ENCODE peak calls at places on chromosomes 3 and 15, in five cellular contexts. B is endothelial cell of umbilical vein, P is A549, V is GM12878, L is HepG2. H is an unnamed sample.

GRCh38 chr15:85751731-85752421 is 42.8 kb downstream of the KLHL25 start:
- DNase-seq in L (no peak), V (no peak), P (no peak), B (no peak), H (peak)

GRCh38 chr15:69593981-69594966 is 141.7 kb downstream of the RPLP1 start:
- DNase-seq in B (no peak), P (peak), V (no peak), L (peak), H (peak)

GRCh38 chr15:70505971-70506887 is 257.1 kb downstream of the UACA start:
- DNase-seq in L (no peak), B (no peak), V (no peak), P (no peak), H (no peak)

GRCh38 chr3:66692751-66693140 is 191.9 kb upstream of the LRIG1 start:
- DNase-seq in P (no peak), L (no peak), B (no peak), V (no peak), H (no peak)

GRCh38 chr3:170852307-170852706 is 17.7 kb downstream of the RPL22L1 start:
- DNase-seq in P (no peak), B (no peak), L (no peak), V (no peak), H (no peak)

GRCh38 chr3:112773864-112774263 is 72.8 kb downstream of the CD200R1L start:
- DNase-seq in B (no peak), P (peak), V (peak), L (no peak), H (no peak)

GRCh38 chr3:150729682-150730360 is 26.1 kb upstream of the ERICH6 start:
- DNase-seq in B (no peak), V (no peak), P (no peak), L (no peak), H (no peak)

GRCh38 chr3:134249442-134249841 is 1.2 kb downstream of the RYK start:
- DNase-seq in L (no peak), V (no peak), P (no peak), B (peak), H (no peak)

GRCh38 chr3:194220776-194221735 is 85.1 kb downstream of the HES1 start:
- DNase-seq in P (no peak), V (no peak), B (no peak), L (no peak), H (no peak)

GRCh38 chr3:152030320-152030719 is 156.9 kb downstream of the SUCNR1 start:
- DNase-seq in P (no peak), B (no peak), V (no peak), L (no peak), H (no peak)

GRCh38 chr3:133965033-133965570 is 64.6 kb downstream of the SLCO2A1 start:
- DNase-seq in B (no peak), P (no peak), V (no peak), L (no peak), H (peak)

GRCh38 chr3:66486187-66486586 is 14.6 kb downstream of the LRIG1 start:
- DNase-seq in V (no peak), P (no peak), B (no peak), L (no peak), H (no peak)

GRCh38 chr15:100601158-100601557 is 826 bp downstream of the LINS1 start:
- DNase-seq in B (peak), P (no peak), V (no peak), L (no peak), H (peak)
- TF ChIP-seq MYC in B (no peak), P (no peak), V (no peak), L (no peak), H (no peak)

DNA sequence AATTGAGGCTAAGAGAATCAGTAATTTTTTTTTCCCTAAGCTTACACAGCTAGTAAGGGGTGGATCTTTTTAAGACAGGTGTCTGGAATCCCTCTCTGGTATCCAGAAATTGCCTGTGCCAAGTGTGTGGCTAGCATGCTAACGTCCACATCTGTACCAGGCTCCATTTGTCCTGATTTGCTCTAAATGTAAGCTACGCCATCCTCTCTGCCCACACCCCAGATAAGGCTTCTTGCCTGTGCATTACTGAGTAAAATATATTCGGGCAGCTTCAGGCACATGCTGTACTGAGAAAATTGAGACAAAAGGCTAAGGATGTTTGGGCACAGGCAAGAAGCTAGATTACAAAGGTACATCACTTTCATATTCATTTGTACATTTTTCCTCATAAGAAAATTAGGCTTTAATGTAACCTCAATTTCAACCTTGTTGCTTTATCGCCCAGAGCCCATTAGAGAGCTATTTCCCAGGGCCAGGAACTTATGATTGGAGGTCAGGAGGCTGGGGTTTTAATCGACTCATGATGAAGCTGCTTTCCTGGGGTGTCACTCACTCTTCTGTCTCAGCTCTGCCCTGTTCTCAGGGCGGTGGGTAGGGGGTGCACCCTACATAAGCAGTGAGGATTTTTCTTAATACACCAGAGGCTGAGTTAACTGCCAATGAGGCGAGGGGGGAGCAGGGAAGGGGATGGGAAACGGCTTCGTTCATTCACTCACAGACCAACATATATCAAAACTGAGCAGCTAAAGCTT is 106.3 kb downstream of the RORA start:
- DNase-seq in V (no peak), L (no peak), B (no peak), P (no peak), H (no peak)
- TF ChIP-seq CTCF in V (no peak), L (no peak), B (no peak), P (no peak), H (no peak)

GRCh38 chr3:47685037-47685436 is 96.7 kb downstream of the SMARCC1 start:
- DNase-seq in L (no peak), P (no peak), B (peak), V (no peak), H (no peak)
- TF ChIP-seq MYC in L (no peak), P (no peak), B (no peak), V (no peak), H (no peak)

GRCh38 chr15:80185152-80185551 is 32.4 kb downstream of the FAH start:
- DNase-seq in B (no peak), V (no peak), L (no peak), P (no peak), H (no peak)

GRCh38 chr15:80183291-80183690 is 30.5 kb downstream of the FAH start:
- DNase-seq in B (no peak), L (no peak), P (no peak), V (no peak), H (no peak)

GRCh38 chr15:80182611-80183210 is 29.9 kb downstream of the FAH start:
- DNase-seq in B (peak), V (no peak), L (no peak), P (no peak), H (no peak)

GRCh38 chr15:80186066-80186465 is 33.3 kb downstream of the FAH start:
- DNase-seq in L (no peak), P (no peak), V (no peak), B (no peak), H (no peak)

DNA sequence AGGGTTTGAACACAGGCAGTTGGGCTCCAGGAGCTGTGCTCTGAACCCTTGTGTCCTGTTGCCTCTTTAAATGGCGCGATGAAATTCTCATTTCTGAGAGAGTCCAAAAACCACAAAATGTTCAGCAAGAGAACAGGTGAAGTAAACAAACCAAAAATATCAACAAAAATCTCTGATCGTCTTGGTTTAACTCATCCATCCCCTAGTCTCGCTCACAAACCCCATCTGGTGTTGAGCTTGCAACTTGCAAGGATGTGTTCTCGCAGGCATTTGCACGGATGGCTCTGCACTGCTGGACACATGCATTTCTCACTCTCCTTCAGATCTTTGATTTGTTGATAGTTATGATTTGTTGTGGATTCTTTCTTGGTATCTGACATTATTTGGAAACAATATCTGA is 31.1 kb downstream of the FAH start:
- DNase-seq in P (peak), L (no peak), V (no peak), B (no peak), H (no peak)
- TF ChIP-seq CTCF in P (peak), L (peak), V (no peak), B (no peak), H (no peak)

GRCh38 chr15:57387644-57388076 is 11.4 kb downstream of the CGNL1 start:
- DNase-seq in V (no peak), L (no peak), P (no peak), B (peak), H (no peak)

GRCh38 chr15:57388199-57388863 is 12.0 kb downstream of the CGNL1 start:
- DNase-seq in P (no peak), V (no peak), L (no peak), B (no peak), H (no peak)

GRCh38 chr15:57385923-57386390 is 9.7 kb downstream of the CGNL1 start:
- DNase-seq in B (no peak), V (no peak), P (no peak), L (no peak), H (no peak)

GRCh38 chr15:57384816-57385215 is 8.5 kb downstream of the CGNL1 start:
- DNase-seq in L (peak), V (no peak), P (peak), B (peak), H (no peak)

GRCh38 chr15:57387011-57387410 is 10.7 kb downstream of the CGNL1 start:
- DNase-seq in V (no peak), L (no peak), P (no peak), B (no peak), H (no peak)
- TF ChIP-seq MYC in V (no peak), L (no peak), P (no peak), B (no peak), H (no peak)

GRCh38 chr3:124923833-124924232 is 10.7 kb downstream of the MUC13 start:
- DNase-seq in L (no peak), B (no peak), V (no peak), P (peak), H (no peak)
- TF ChIP-seq CTCF in L (no peak), B (no peak), V (peak), P (no peak), H (no peak)